ENCODE peak calls at places on chromosomes 16 and 17, in five cellular contexts. V is astrocyte, D is neural crest cell, A is brain microvascular endothelial cell, N is testis. O is an unnamed sample.

GRCh38 chr16:70674221-70675014 is 11.4 kb downstream of the MTSS2 start:
- DNase-seq in V (no peak), D (no peak), A (no peak), N (no peak), O (no peak)

GRCh38 chr16:84449156-84450140 is 55.0 kb downstream of the MEAK7 start:
- DNase-seq in V (no peak), D (no peak), A (no peak), N (no peak), O (no peak)

GRCh38 chr17:42097691-42098661 is at the start of gene ZNF385C:
- DNase-seq in V (no peak), D (no peak), A (no peak), N (no peak), O (no peak)

GRCh38 chr17:3528604-3529511 is 28.8 kb downstream of the TRPV3 start:
- DNase-seq in V (peak), D (no peak), A (peak), N (peak), O (no peak)

GRCh38 chr16:27424772-27425498 is 23.0 kb downstream of the IL21R start:
- DNase-seq in V (no peak), D (no peak), A (no peak), N (peak), O (no peak)

GRCh38 chr16:57452021-57452420 is 4.7 kb downstream of the COQ9 start:
- DNase-seq in V (no peak), D (no peak), A (no peak), N (no peak), O (no peak)

GRCh38 chr16:87582221-87582965 is 19.9 kb upstream of the JPH3 start:
- DNase-seq in V (peak), D (no peak), A (peak), N (peak), O (no peak)

GRCh38 chr17:42458497-42459255 is at the start of gene ATP6V0A1:
- DNase-seq in V (peak), D (peak), A (peak), N (peak), O (peak)

GRCh38 chr16:72903176-72903575 is 144.8 kb downstream of the ZFHX3 start:
- DNase-seq in V (no peak), D (no peak), A (no peak), N (no peak), O (no peak)

GRCh38 chr17:75059369-75060345 is 12.6 kb downstream of the KCTD2 start:
- DNase-seq in V (no peak), D (no peak), A (peak), N (peak), O (no peak)

GRCh38 chr16:27475561-27475960 is 73.6 kb downstream of the IL21R start:
- DNase-seq in V (peak), D (no peak), A (peak), N (no peak), O (peak)

GRCh38 chr16:680967-681745 is 946 bp downstream of the STUB1 start:
- DNase-seq in V (peak), D (no peak), A (no peak), N (peak), O (no peak)

GRCh38 chr16:3718019-3718391 is 681 bp upstream of the TRAP1 start:
- DNase-seq in V (no peak), D (no peak), A (no peak), N (no peak), O (no peak)

GRCh38 chr16:49697631-49698030 is 158.3 kb downstream of the ZNF423 start:
- DNase-seq in V (no peak), D (no peak), A (no peak), N (no peak), O (no peak)

GRCh38 chr16:22138482-22138881 is 23.8 kb upstream of the SDR42E2 start:
- DNase-seq in V (no peak), D (no peak), A (no peak), N (no peak), O (no peak)

GRCh38 chr16:79278506-79278905 is 322.0 kb downstream of the MAF start:
- DNase-seq in V (no peak), D (no peak), A (no peak), N (no peak), O (no peak)

GRCh38 chr17:76812248-76812647 is 56.0 kb upstream of the MGAT5B start:
- DNase-seq in V (no peak), D (no peak), A (no peak), N (no peak), O (no peak)

GRCh38 chr17:68145088-68145487 is 102.8 kb upstream of the AMZ2 start:
- DNase-seq in V (no peak), D (no peak), A (no peak), N (no peak), O (no peak)

GRCh38 chr17:82112181-82112865 is 14.3 kb upstream of the FASN start:
- DNase-seq in V (no peak), D (no peak), A (no peak), N (no peak), O (no peak)

GRCh38 chr17:51706098-51706497 is 445.8 kb downstream of the UTP18 start:
- DNase-seq in V (no peak), D (no peak), A (no peak), N (no peak), O (no peak)

GRCh38 chr16:50523710-50524109 is 24.5 kb upstream of the NKD1 start:
- DNase-seq in V (no peak), D (no peak), A (no peak), N (no peak), O (no peak)

GRCh38 chr17:76834889-76835288 is 33.3 kb upstream of the MGAT5B start:
- DNase-seq in V (no peak), D (no peak), A (no peak), N (no peak), O (no peak)

GRCh38 chr17:82723169-82723807 is 6.8 kb downstream of the FN3KRP start:
- DNase-seq in V (no peak), D (no peak), A (no peak), N (no peak), O (no peak)

DNA sequence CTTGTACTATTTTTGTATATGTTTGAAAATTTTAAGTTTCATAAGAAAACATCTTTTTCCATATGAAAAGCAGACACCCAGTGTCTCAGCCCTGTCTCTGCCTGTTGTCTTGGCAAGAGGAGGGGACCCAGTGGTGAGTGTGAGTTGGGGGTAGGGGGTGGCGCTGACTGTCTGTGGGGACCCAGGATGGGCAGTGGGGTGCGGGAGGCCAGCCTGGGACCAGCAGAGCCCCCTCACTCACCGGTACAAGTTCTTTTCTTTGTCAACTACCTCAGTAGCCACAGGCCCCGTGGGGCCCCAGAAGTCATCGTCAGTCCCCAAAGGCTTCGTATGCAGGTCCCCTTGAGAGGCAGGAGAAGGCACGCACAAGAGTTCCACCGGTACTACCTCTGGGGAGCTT is 46.2 kb downstream of the MIS12 start:
- DNase-seq in V (no peak), D (no peak), A (no peak), N (no peak), O (no peak)
- TF ChIP-seq CTCF in V (no peak), D (no peak), A (no peak), N (no peak), O (no peak)

GRCh38 chr16:11240636-11241473 is 15.1 kb downstream of the SOCS1 start:
- DNase-seq in V (no peak), D (no peak), A (no peak), N (no peak), O (no peak)
- TF ChIP-seq CTCF in V (no peak), D (no peak), A (no peak), N (no peak), O (no peak)

GRCh38 chr17:8836821-8837426 is 30.6 kb downstream of the PIK3R6 start:
- DNase-seq in V (no peak), D (no peak), A (no peak), N (no peak), O (no peak)

GRCh38 chr17:8835106-8835505 is 32.4 kb downstream of the PIK3R6 start:
- DNase-seq in V (no peak), D (no peak), A (no peak), N (no peak), O (no peak)

GRCh38 chr17:8838551-8839095 is 28.9 kb downstream of the PIK3R6 start:
- DNase-seq in V (no peak), D (no peak), A (no peak), N (no peak), O (no peak)

GRCh38 chr17:8837438-8838075 is 29.9 kb downstream of the PIK3R6 start:
- DNase-seq in V (no peak), D (no peak), A (no peak), N (no peak), O (no peak)

GRCh38 chr17:8835631-8836364 is 31.7 kb downstream of the PIK3R6 start:
- DNase-seq in V (no peak), D (no peak), A (no peak), N (no peak), O (no peak)
- TF ChIP-seq CTCF in V (no peak), D (no peak), A (no peak), N (no peak), O (no peak)

DNA sequence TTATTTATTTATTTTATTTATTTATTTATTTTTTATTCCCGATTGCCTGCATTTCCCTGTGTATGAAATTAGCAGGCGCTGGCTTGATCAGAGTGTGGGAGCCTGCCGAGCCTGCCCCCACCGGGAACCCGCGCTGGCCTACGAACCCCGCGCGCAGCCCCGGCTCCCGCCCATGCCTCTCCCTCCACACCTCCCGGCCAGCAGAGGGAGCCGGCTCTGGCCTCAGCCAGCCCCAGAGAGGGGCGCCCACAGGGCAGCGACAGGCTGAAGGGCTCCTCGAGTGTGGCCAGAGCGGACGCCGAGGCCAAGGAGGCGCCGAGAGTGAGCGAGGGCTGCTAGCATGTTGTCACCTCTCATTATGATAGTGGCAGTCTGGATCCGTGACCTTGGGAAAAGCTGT is 13.0 kb upstream of the RBL2 start:
- DNase-seq in V (no peak), D (no peak), A (no peak), N (peak), O (no peak)
- TF ChIP-seq CTCF in V (no peak), D (no peak), A (no peak), N (no peak), O (no peak)

GRCh38 chr16:2467301-2468141 is 3.6 kb upstream of the NTN3 start:
- DNase-seq in V (peak), D (peak), A (peak), N (peak), O (no peak)
- TF ChIP-seq CTCF in V (no peak), D (peak), A (peak), N (peak), O (no peak)

DNA sequence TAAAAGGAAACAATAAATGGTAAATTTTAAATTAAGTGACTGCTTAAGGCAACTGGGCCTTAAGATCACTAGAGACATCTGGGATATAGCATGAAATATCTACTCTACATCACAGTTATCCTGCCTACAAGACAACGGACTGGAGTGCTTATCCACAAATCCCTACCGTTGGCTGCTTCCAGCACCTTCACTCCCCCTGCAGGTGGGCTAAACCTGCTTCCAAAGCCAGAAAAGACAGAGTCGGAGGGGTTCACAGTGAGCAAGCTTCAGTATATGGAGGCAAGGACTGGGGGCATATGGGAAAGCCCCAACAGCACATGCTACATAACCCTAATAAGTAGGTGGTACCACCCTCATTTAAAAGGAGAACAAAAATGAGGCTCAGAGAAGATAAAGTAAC is 45.3 kb downstream of the GRIN2A start:
- DNase-seq in V (no peak), D (no peak), A (no peak), N (no peak), O (no peak)
- TF ChIP-seq CTCF in V (no peak), D (no peak), A (no peak), N (no peak), O (no peak)

GRCh38 chr16:59410451-59410850 is 676.3 kb upstream of the GOT2 start:
- DNase-seq in V (no peak), D (no peak), A (no peak), N (no peak), O (no peak)

DNA sequence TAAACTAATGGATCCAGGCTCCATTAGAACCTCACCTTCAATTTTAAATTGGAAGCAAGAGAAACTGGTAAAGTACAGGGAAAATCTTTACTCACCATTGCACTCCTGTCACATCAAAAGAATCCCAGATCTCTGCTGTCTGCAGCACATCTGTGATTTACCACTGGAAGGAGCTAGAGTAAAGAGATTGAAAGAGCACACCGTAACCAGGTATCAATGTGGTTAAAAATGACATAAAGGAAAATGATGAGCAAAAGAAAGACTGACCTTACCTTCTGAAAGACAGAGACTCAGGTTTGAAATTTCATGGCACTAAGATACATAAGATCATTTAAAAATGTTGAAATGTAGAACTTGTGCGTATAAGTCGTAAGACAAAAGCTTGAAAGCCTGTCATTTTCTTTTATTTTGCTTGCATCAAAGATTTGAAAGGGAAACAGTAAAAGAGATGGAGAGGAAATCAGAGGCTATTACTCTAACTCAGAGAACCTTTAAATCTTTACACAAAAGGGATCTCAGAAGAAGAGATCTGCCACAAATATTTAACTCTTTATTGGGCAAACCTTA is 678.2 kb upstream of the GOT2 start:
- DNase-seq in V (peak), D (no peak), A (peak), N (no peak), O (no peak)
- TF ChIP-seq CTCF in V (peak), D (peak), A (peak), N (no peak), O (peak)